ENCODE peak calls at places on chromosomes 6 and 20, in six cellular contexts. L is thoracic aorta, R is heart right ventricle, Z is RWPE1, I is HFFc6, P is SK-N-SH. A is an unnamed sample.
A peak's percentile ranks its signal among the peaks of the same experiment; 100 is the strongest.

GRCh38 chr6:36827261-36828079 is 11.8 kb downstream of the CPNE5 start:
- DNase-seq in L (no peak), R (no peak), Z (peak; percentile 49), I (peak; percentile 61), P (no peak), A (no peak)

GRCh38 chr6:13294499-13295069 is 33.8 kb downstream of the TBC1D7 start:
- DNase-seq in L (no peak), R (no peak), Z (no peak), I (no peak), P (no peak), A (no peak)

GRCh38 chr6:105794263-105794662 is 291.9 kb upstream of the PRDM1 start:
- DNase-seq in L (no peak), R (peak; percentile 35), Z (no peak), I (no peak), P (no peak), A (no peak)

GRCh38 chr20:48332555-48332954 is 495.2 kb downstream of the PREX1 start:
- DNase-seq in L (no peak), R (no peak), Z (no peak), I (no peak), P (no peak), A (no peak)

GRCh38 chr20:24470031-24470781 is 777 bp downstream of the SYNDIG1 start:
- DNase-seq in L (no peak), R (peak; percentile 21), Z (no peak), I (no peak), P (peak; percentile 33), A (peak; percentile 56)

GRCh38 chr20:44566018-44566417 is 16.4 kb upstream of the PKIG start:
- DNase-seq in L (no peak), R (no peak), Z (no peak), I (peak; percentile 75), P (no peak), A (no peak)

GRCh38 chr6:2715737-2716136 is 35.0 kb downstream of the MYLK4 start:
- DNase-seq in L (no peak), R (no peak), Z (no peak), I (no peak), P (no peak), A (no peak)

GRCh38 chr6:116419069-116419468 is 42.1 kb upstream of the CALHM6 start:
- DNase-seq in L (no peak), R (no peak), Z (peak; percentile 46), I (peak; percentile 18), P (no peak), A (no peak)

GRCh38 chr6:127384007-127384406 is 40.6 kb upstream of the ECHDC1 start:
- DNase-seq in L (no peak), R (no peak), Z (no peak), I (no peak), P (no peak), A (no peak)

GRCh38 chr6:134896881-134897280 is 53.0 kb downstream of the ALDH8A1 start:
- DNase-seq in L (no peak), R (no peak), Z (no peak), I (no peak), P (no peak), A (no peak)

GRCh38 chr6:98590957-98591356 is 243.4 kb upstream of the POU3F2 start:
- DNase-seq in L (no peak), R (no peak), Z (no peak), I (no peak), P (no peak), A (no peak)

GRCh38 chr6:32946893-32947292 is 6.0 kb downstream of the HLA-DMA start:
- DNase-seq in L (no peak), R (no peak), Z (no peak), I (no peak), P (no peak), A (no peak)

GRCh38 chr6:81241126-81241525 is 511.4 kb downstream of the TENT5A start:
- DNase-seq in L (no peak), R (no peak), Z (no peak), I (peak; percentile 57), P (no peak), A (no peak)

GRCh38 chr6:114144887-114145851 is 174.2 kb upstream of the HDAC2 start:
- DNase-seq in L (no peak), R (no peak), Z (no peak), I (no peak), P (no peak), A (no peak)

GRCh38 chr6:138349891-138350290 is 27.8 kb upstream of the SMIM28 start:
- DNase-seq in L (no peak), R (no peak), Z (no peak), I (no peak), P (no peak), A (no peak)

GRCh38 chr20:23103284-23104018 is 17.3 kb upstream of the CD93 start:
- DNase-seq in L (no peak), R (no peak), Z (no peak), I (no peak), P (no peak), A (no peak)

GRCh38 chr6:146905313-146905712 is 298.9 kb upstream of the STXBP5 start:
- DNase-seq in L (no peak), R (no peak), Z (peak; percentile 18), I (peak; percentile 85), P (peak; percentile 15), A (no peak)

GRCh38 chr20:49340161-49340966 is 62.5 kb upstream of the ZNFX1 start:
- DNase-seq in L (no peak), R (no peak), Z (no peak), I (peak; percentile 30), P (peak; percentile 52), A (peak; percentile 27)

GRCh38 chr6:164720-165119 is 127.6 kb upstream of the DUSP22 start:
- DNase-seq in L (no peak), R (no peak), Z (no peak), I (no peak), P (no peak), A (no peak)

GRCh38 chr6:166259296-166259977 is 48.8 kb downstream of the PRR18 start:
- DNase-seq in L (no peak), R (no peak), Z (no peak), I (no peak), P (no peak), A (no peak)

DNA sequence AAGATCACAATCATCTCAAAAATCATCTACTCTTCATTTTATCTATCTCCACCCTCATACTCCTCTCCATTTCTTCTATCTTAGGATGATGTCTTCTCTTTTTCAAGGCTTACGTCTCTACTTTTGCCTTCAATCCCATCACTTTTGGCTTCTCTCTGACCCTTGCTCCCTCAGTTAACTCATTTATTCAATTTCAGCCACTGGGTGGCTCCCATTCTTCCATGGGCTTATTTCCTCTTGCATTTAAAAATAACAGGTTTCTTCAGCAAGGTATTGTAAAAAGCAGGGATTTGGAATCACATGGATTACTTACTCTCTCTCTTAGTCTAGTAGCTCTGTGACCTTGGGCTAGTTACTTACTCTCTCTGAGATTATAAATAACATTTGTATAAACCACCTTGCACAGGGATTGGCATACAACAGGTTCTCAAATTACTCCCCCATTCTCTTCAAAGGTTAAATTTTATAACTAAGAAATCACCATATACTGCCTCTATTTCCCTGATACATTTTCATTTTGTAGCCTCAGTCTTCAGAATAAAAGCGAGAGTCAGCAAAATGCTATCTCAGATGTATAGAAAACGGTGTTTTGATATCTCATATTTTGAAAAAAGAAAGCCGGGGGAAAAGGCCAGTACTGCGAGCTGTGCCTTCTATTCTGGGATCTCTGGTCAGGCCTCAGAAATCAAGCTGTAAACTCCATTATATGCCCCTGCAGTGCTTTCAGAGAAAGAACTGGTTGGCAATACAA is 5.5 kb downstream of the ZSCAN12 start:
- DNase-seq in L (no peak), R (no peak), Z (no peak), I (no peak), P (peak; percentile 20), A (no peak)
- TF ChIP-seq CTCF in L (no peak), R (peak; percentile 28), Z (peak; percentile 24), I (peak; percentile 71), P (peak; percentile 53), A (peak; percentile 24)

DNA sequence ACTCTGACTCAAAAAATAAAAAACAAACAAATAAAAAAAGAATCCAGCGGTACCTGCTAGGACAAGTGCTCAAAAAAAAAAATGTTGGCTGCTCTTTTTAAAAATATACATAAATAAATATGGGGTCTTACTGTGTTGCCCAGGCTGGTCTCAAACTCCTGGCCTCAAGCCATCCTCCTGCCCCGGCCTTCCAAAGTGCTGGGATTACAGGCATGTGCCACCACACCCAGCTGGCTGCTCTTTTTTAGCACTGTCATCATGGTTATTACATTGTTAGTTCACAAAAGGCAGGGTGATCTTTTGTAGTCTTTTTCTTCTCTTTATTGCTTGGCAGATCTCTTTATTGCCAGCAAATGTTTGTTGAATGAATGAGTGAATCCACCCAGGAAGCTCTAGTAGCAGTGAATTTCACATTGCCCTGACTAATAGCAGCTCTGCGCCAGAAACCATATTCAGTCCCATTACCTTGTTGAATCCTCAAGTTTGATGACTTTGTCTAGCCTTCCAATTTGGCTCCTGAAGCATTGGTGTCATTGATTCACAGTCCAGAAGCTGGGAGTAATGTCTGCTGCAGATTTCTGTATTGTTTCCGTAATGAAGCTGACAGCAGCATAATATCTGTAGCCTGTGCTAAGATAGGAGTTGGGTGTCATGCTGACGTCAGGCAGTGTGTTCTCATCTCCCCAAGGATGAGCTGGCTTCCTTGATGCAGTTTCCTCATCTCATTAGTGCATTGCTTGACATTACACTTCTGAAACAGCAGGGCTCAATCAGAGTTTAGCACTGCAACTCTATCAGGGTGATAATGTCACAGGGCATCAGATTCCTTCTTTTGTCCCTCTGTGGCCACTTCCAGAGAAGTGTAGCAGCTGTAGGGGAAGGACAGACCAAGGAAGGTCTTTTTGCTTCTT is 84.9 kb upstream of the TGM3 start:
- DNase-seq in L (no peak), R (no peak), Z (peak; percentile 59), I (peak; percentile 84), P (no peak), A (no peak)
- TF ChIP-seq CTCF in L (no peak), R (peak; percentile 26), Z (no peak), I (peak; percentile 60), P (no peak), A (no peak)

GRCh38 chr6:41896280-41896679 is 1.1 kb upstream of the USP49 start:
- DNase-seq in L (no peak), R (no peak), Z (no peak), I (no peak), P (no peak), A (no peak)

GRCh38 chr6:41901882-41902519 is 6.8 kb upstream of the USP49 start:
- DNase-seq in L (no peak), R (no peak), Z (no peak), I (peak; percentile 28), P (no peak), A (peak; percentile 25)
- TF ChIP-seq CTCF in L (no peak), R (peak; percentile 39), Z (no peak), I (peak; percentile 69), P (peak; percentile 41), A (no peak)

DNA sequence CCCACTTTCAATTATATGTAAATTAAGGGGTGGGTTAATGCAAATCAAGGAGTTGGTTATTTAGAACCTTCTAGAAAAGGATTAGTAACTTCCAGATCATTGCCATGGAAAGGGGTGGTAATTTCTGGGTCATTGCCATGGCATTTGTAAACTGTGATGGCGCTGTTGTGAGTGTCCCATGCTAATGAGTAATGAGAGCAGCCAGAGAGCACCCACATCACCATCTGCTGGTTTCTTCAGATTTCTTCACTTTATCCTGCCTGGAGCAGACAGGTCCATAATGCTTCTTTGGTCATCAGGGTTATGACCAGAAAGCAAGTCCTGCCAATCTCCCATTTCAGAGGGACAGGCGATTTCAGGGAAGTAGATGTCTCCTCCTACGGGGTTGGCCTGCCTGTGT is 311.3 kb upstream of the CNR1 start:
- DNase-seq in L (no peak), R (no peak), Z (no peak), I (no peak), P (no peak), A (no peak)
- TF ChIP-seq CTCF in L (no peak), R (no peak), Z (no peak), I (no peak), P (no peak), A (no peak)

GRCh38 chr6:6901205-6901719 is 206.5 kb upstream of the RREB1 start:
- DNase-seq in L (no peak), R (no peak), Z (no peak), I (no peak), P (no peak), A (no peak)
- TF ChIP-seq CTCF in L (no peak), R (no peak), Z (no peak), I (no peak), P (no peak), A (no peak)

A was measured in glutamatergic neuron.